ENCODE peak calls at places on chromosomes 5 and 9, in ten cellular contexts. J is esophagus squamous epithelium, O is spleen, S is stomach, D is K562, X is lower leg skin, I is body of pancreas, V is ovary, P is thyroid gland, W is A549. K is an unnamed sample.

GRCh38 chr5:83441752-83442151 is 29.8 kb upstream of the VCAN start:
- DNase-seq in J (no peak), O (no peak), S (no peak), D (peak; percentile 9), X (no peak), I (no peak), V (no peak), P (no peak), W (no peak), K (no peak)

GRCh38 chr5:126497506-126497905 is 74.3 kb downstream of the GRAMD2B start:
- DNase-seq in J (no peak), O (no peak), S (no peak), D (no peak), X (peak; percentile 43), I (no peak), V (no peak), P (no peak), W (no peak), K (no peak)

GRCh38 chr5:59107692-59108091 is 524.8 kb downstream of the RAB3C start:
- DNase-seq in J (no peak), O (no peak), S (peak; percentile 68), D (no peak), X (no peak), I (peak; percentile 43), V (no peak), P (peak; percentile 31), W (peak; percentile 89), K (peak; percentile 59)

GRCh38 chr5:134247411-134247810 is 21.5 kb upstream of the PPP2CA start:
- DNase-seq in J (no peak), O (no peak), S (no peak), D (no peak), X (no peak), I (no peak), V (no peak), P (no peak), W (peak; percentile 74), K (no peak)

GRCh38 chr9:136975624-136976023 is 1.7 kb upstream of the PTGDS start:
- DNase-seq in J (no peak), O (peak; percentile 86), S (no peak), D (peak; percentile 57), X (no peak), I (no peak), V (no peak), P (no peak), W (no peak), K (no peak)

GRCh38 chr9:136784997-136785361 is 6.2 kb upstream of the TMEM141 start:
- DNase-seq in J (no peak), O (no peak), S (no peak), D (peak; percentile 70), X (no peak), I (no peak), V (no peak), P (no peak), W (no peak), K (no peak)

GRCh38 chr5:73323466-73323865 is 125.1 kb downstream of the FOXD1 start:
- DNase-seq in J (no peak), O (no peak), S (no peak), D (no peak), X (no peak), I (no peak), V (no peak), P (no peak), W (no peak), K (no peak)

GRCh38 chr5:171307843-171308452 is 1.1 kb upstream of the TLX3 start:
- DNase-seq in J (no peak), O (no peak), S (no peak), D (no peak), X (peak; percentile 83), I (no peak), V (no peak), P (no peak), W (no peak), K (no peak)

GRCh38 chr5:13658761-13659160 is 285.7 kb downstream of the DNAH5 start:
- DNase-seq in J (no peak), O (no peak), S (no peak), D (no peak), X (no peak), I (no peak), V (no peak), P (no peak), W (no peak), K (no peak)

GRCh38 chr9:97908736-97909135 is 13.6 kb downstream of the TRMO start:
- DNase-seq in J (no peak), O (no peak), S (no peak), D (no peak), X (no peak), I (no peak), V (no peak), P (no peak), W (no peak), K (no peak)

GRCh38 chr9:122180633-122181032 is 20.9 kb downstream of the MORN5 start:
- DNase-seq in J (no peak), O (no peak), S (no peak), D (peak; percentile 60), X (no peak), I (no peak), V (no peak), P (no peak), W (peak; percentile 65), K (no peak)

GRCh38 chr5:58462623-58463230 is 2.8 kb upstream of the PLK2 start:
- DNase-seq in J (no peak), O (no peak), S (peak; percentile 33), D (peak; percentile 9), X (no peak), I (peak; percentile 52), V (no peak), P (peak; percentile 14), W (peak; percentile 79), K (no peak)

GRCh38 chr5:103177543-103177942 is 57.4 kb downstream of the PPIP5K2 start:
- DNase-seq in J (no peak), O (no peak), S (no peak), D (no peak), X (no peak), I (no peak), V (no peak), P (no peak), W (no peak), K (no peak)

GRCh38 chr5:103178167-103178566 is 58.1 kb downstream of the PPIP5K2 start:
- DNase-seq in J (no peak), O (no peak), S (no peak), D (no peak), X (no peak), I (no peak), V (no peak), P (no peak), W (peak; percentile 2), K (no peak)

GRCh38 chr5:103174147-103174546 is 54.0 kb downstream of the PPIP5K2 start:
- DNase-seq in J (no peak), O (no peak), S (no peak), D (no peak), X (no peak), I (no peak), V (no peak), P (no peak), W (no peak), K (no peak)
- TF ChIP-seq POLR2A in J (no peak), O (no peak), S (no peak), D (no peak), X (no peak), I (no peak), V (no peak), P (no peak), W (no peak), K (no peak)

DNA sequence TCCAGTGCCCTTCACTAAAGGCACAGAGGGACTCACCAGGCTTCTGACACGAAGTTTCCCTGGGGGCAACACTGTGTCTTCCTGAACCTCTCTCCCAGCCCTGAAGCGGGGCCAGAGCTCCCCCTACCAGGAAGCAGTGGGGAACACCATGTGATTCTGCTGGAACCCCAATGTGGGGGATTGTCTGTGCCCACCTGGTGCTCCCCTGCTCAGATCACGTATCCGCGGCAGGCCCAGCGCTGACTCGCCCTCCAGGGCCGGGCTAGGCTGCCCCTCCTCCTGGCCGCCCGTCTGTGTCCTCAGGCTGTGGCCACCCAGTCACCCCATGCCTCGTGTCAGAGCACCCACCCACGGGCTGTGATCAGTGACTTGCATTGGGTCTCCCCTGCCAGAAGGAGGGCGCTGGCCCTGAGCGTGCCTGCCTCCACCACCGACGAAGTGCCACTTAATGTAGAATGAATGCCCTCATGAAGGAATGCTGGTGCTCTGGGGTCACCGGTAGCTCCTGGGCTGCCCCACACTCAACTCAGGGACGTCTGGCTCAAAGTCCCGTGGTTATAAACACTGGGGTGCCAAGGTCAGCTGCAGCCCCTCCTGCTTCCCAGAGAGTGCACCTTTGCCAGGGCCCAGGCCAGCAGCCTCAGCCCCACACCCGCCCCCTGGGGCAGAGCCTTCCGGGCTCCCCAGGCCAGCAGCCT is 22.1 kb downstream of the SARDH start:
- DNase-seq in J (no peak), O (peak; percentile 74), S (no peak), D (peak; percentile 48), X (no peak), I (no peak), V (peak; percentile 44), P (no peak), W (no peak), K (no peak)
- TF ChIP-seq CTCF in J (peak; percentile 17), O (no peak), S (no peak), D (peak; percentile 72), X (no peak), I (no peak), V (no peak), P (peak; percentile 9), W (peak; percentile 29), K (no peak)

DNA sequence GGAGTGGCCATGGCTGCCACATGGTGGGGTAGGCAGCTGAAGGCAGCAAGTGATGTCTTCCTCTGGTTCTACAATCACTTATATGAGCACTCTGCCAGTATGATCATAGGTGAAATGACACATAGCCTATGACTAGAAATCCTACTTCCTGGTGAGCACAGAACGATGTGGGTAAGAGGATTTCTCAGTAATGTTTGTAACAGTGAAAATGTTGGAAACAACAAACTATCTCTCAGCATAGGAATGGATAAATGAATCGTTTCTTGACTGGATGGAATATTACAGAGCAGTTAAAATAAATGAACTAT is 187.0 kb upstream of the S1PR3 start:
- DNase-seq in J (no peak), O (no peak), S (no peak), D (no peak), X (no peak), I (no peak), V (no peak), P (no peak), W (no peak), K (no peak)
- TF ChIP-seq POLR2A in J (no peak), O (no peak), S (no peak), D (no peak), X (no peak), I (no peak), V (no peak), P (no peak), W (no peak), K (no peak)

GRCh38 chr5:115369430-115370144 is 73.1 kb upstream of the CCDC112 start:
- DNase-seq in J (no peak), O (no peak), S (no peak), D (no peak), X (no peak), I (no peak), V (no peak), P (no peak), W (no peak), K (no peak)

GRCh38 chr5:115372121-115372520 is 75.7 kb upstream of the CCDC112 start:
- DNase-seq in J (no peak), O (no peak), S (no peak), D (no peak), X (no peak), I (no peak), V (no peak), P (no peak), W (no peak), K (no peak)

GRCh38 chr5:115363879-115364278 is 67.4 kb upstream of the CCDC112 start:
- DNase-seq in J (no peak), O (no peak), S (no peak), D (no peak), X (no peak), I (peak; percentile 76), V (no peak), P (no peak), W (no peak), K (no peak)

GRCh38 chr5:115366223-115366622 is 69.8 kb upstream of the CCDC112 start:
- DNase-seq in J (no peak), O (no peak), S (no peak), D (peak; percentile 21), X (no peak), I (no peak), V (no peak), P (no peak), W (peak; percentile 77), K (peak; percentile 44)
- TF ChIP-seq CTCF in J (no peak), O (no peak), S (no peak), D (no peak), X (no peak), I (no peak), V (no peak), P (no peak), W (no peak), K (no peak)

K was measured in gastrocnemius medialis.